ENCODE peak calls at places on chromosomes 12 and 14, in six cellular contexts. A is nucleus accumbens, I is GM12891, G is NCI-H1105, M is dermis blood vessel endothelial cell, S is body of pancreas. Y is an unnamed sample.

GRCh38 chr12:94074970-94075695 is 73.2 kb upstream of the PLXNC1 start:
- DNase-seq in I (no peak), M (peak), S (peak), G (no peak), A (peak), Y (peak)

GRCh38 chr12:89574736-89575208 is 48.9 kb upstream of the POC1B start:
- DNase-seq in S (no peak), I (no peak), M (peak), G (no peak), A (no peak), Y (peak)

GRCh38 chr12:67453181-67453580 is 184.0 kb downstream of the CAND1 start:
- DNase-seq in I (no peak), M (no peak), A (no peak), G (no peak), S (no peak), Y (no peak)

GRCh38 chr12:47370421-47370820 is 290.7 kb upstream of the AMIGO2 start:
- DNase-seq in S (no peak), M (no peak), A (no peak), I (no peak), G (no peak), Y (no peak)

GRCh38 chr12:111405856-111406473 is at the start of gene SH2B3:
- DNase-seq in M (peak), I (no peak), A (no peak), S (no peak), G (peak), Y (peak)

GRCh38 chr12:57220770-57221168 is 4.2 kb downstream of the NXPH4 start:
- DNase-seq in A (no peak), M (no peak), I (no peak), G (no peak), S (no peak), Y (no peak)

GRCh38 chr12:21651821-21652220 is 5.8 kb downstream of the LDHB start:
- DNase-seq in G (no peak), A (no peak), I (no peak), M (no peak), S (no peak), Y (no peak)

GRCh38 chr12:49088932-49089330 is 5.7 kb downstream of the DHH start:
- DNase-seq in S (no peak), I (no peak), A (no peak), G (no peak), M (no peak), Y (no peak)

GRCh38 chr14:56555921-56556570 is 23.6 kb upstream of the TMEM260 start:
- DNase-seq in S (no peak), M (peak), A (no peak), I (no peak), G (peak), Y (peak)

GRCh38 chr12:72273499-72273837 is 1.3 kb downstream of the TRHDE start:
- DNase-seq in M (no peak), S (peak), G (no peak), I (no peak), A (no peak), Y (no peak)

GRCh38 chr12:98221243-98221808 is 294.1 kb upstream of the TMPO start:
- DNase-seq in A (no peak), S (no peak), G (no peak), I (no peak), M (no peak), Y (no peak)

GRCh38 chr14:75282166-75282547 is 3.5 kb downstream of the FOS start:
- DNase-seq in I (no peak), G (no peak), M (peak), A (no peak), S (no peak), Y (no peak)

GRCh38 chr12:13097526-13097925 is 5.9 kb downstream of the GSG1 start:
- DNase-seq in G (no peak), A (no peak), I (no peak), M (peak), S (no peak), Y (no peak)

GRCh38 chr14:69090187-69090789 is 62.6 kb downstream of the DCAF5 start:
- DNase-seq in S (peak), I (no peak), G (peak), M (peak), A (no peak), Y (peak)

GRCh38 chr14:40629144-40629543 is 977.5 kb upstream of the LRFN5 start:
- DNase-seq in S (no peak), G (no peak), A (no peak), I (no peak), M (no peak), Y (no peak)

GRCh38 chr12:131044136-131044535 is 90.4 kb downstream of the ADGRD1 start:
- DNase-seq in A (no peak), G (no peak), M (no peak), S (no peak), I (no peak), Y (no peak)

GRCh38 chr14:88477513-88478250 is 77.1 kb downstream of the PTPN21 start:
- DNase-seq in A (no peak), S (no peak), G (no peak), I (no peak), M (no peak), Y (no peak)

GRCh38 chr12:122855985-122856831 is 21.0 kb downstream of the HIP1R start:
- DNase-seq in A (peak), G (no peak), I (no peak), M (no peak), S (no peak), Y (no peak)

GRCh38 chr14:42909659-42910058 is 1303.0 kb downstream of the LRFN5 start:
- DNase-seq in G (no peak), M (no peak), S (no peak), A (no peak), I (no peak), Y (no peak)

GRCh38 chr12:95700316-95700785 is 90.2 kb downstream of the NTN4 start:
- DNase-seq in I (peak), S (no peak), A (no peak), M (no peak), G (no peak), Y (peak)

GRCh38 chr12:90287585-90287984 is 578.9 kb upstream of the ATP2B1 start:
- DNase-seq in S (no peak), I (no peak), G (no peak), M (peak), A (no peak), Y (no peak)

GRCh38 chr14:105891631-105892452 is 365.5 kb downstream of the TMEM121 start:
- DNase-seq in S (no peak), G (no peak), M (no peak), I (no peak), A (no peak), Y (no peak)

GRCh38 chr12:109156586-109156985 is 40.2 kb downstream of the ACACB start:
- DNase-seq in S (peak), A (no peak), M (no peak), G (no peak), I (no peak), Y (no peak)

GRCh38 chr14:38737657-38738056 is 365.4 kb downstream of the SEC23A start:
- DNase-seq in A (no peak), S (no peak), G (no peak), M (no peak), I (no peak), Y (no peak)

GRCh38 chr14:58947816-58948440 is 240.5 kb upstream of the DAAM1 start:
- DNase-seq in S (no peak), M (peak), G (peak), I (no peak), A (peak), Y (no peak)

GRCh38 chr12:28583771-28584261 is 393.6 kb downstream of the CCDC91 start:
- DNase-seq in G (no peak), M (no peak), A (no peak), I (no peak), S (no peak), Y (no peak)

GRCh38 chr14:68951051-68951797 is 27.9 kb downstream of the ACTN1 start:
- DNase-seq in A (peak), M (peak), G (no peak), S (no peak), I (no peak), Y (peak)

Y was measured in kidney glomerular epithelial cell.